ENCODE peak calls at places on chromosome 9, in six cellular contexts. C is NCI-H345; L is lung microvascular endothelial cell; R is activated naive CD4-positive, alpha-beta T cell; E is NCI-H2081 treated with DMSO at 0.1 percent for 48 hours; K is foreskin fibroblast. P is an unnamed sample.

GRCh38 chr9:132647355-132647754 is 22.4 kb downstream of the DDX31 start:
- DNase-seq in C (no peak), L (no peak), R (no peak), E (no peak), K (peak), P (no peak)

GRCh38 chr9:114694719-114695269 is 12.8 kb upstream of the TEX48 start:
- DNase-seq in C (no peak), L (no peak), R (no peak), E (no peak), K (no peak), P (no peak)

GRCh38 chr9:34520096-34520495 is 2.7 kb downstream of the ENHO start:
- DNase-seq in C (no peak), L (no peak), R (no peak), E (no peak), K (no peak), P (no peak)

GRCh38 chr9:125561497-125562148 is 145.4 kb downstream of the MAPKAP1 start:
- DNase-seq in C (no peak), L (no peak), R (no peak), E (no peak), K (no peak), P (no peak)

GRCh38 chr9:134712922-134713321 is 71.3 kb downstream of the COL5A1 start:
- DNase-seq in C (no peak), L (no peak), R (no peak), E (no peak), K (no peak), P (no peak)

GRCh38 chr9:385818-386398 is 171.2 kb downstream of the DOCK8 start:
- DNase-seq in C (peak), L (peak), R (no peak), E (peak), K (peak), P (no peak)

GRCh38 chr9:127928232-127929043 is 2.1 kb downstream of the PIP5KL1 start:
- DNase-seq in C (no peak), L (no peak), R (no peak), E (no peak), K (no peak), P (no peak)

GRCh38 chr9:111588846-111589245 is 10.6 kb downstream of the PTGR1 start:
- DNase-seq in C (no peak), L (peak), R (no peak), E (no peak), K (peak), P (no peak)

GRCh38 chr9:123614503-123615258 is 258.7 kb downstream of the CRB2 start:
- DNase-seq in C (peak), L (no peak), R (no peak), E (no peak), K (no peak), P (no peak)

GRCh38 chr9:123335227-123335985 is 20.6 kb upstream of the CRB2 start:
- DNase-seq in C (no peak), L (no peak), R (no peak), E (no peak), K (peak), P (no peak)

GRCh38 chr9:69029535-69029934 is 6.0 kb upstream of the FXN start:
- DNase-seq in C (no peak), L (no peak), R (no peak), E (no peak), K (no peak), P (no peak)

GRCh38 chr9:133980864-133981588 is 11.1 kb downstream of the VAV2 start:
- DNase-seq in C (no peak), L (no peak), R (no peak), E (no peak), K (no peak), P (peak)

GRCh38 chr9:125227761-125228160 is 13.4 kb downstream of the HSPA5 start:
- DNase-seq in C (no peak), L (no peak), R (no peak), E (no peak), K (no peak), P (no peak)

GRCh38 chr9:121984726-121985402 is 108.2 kb downstream of the TTLL11 start:
- DNase-seq in C (no peak), L (no peak), R (no peak), E (no peak), K (peak), P (no peak)

GRCh38 chr9:76835571-76836283 is 70.2 kb downstream of the PRUNE2 start:
- DNase-seq in C (no peak), L (no peak), R (no peak), E (no peak), K (peak), P (no peak)

GRCh38 chr9:98146101-98146991 is 27.3 kb upstream of the TRIM14 start:
- DNase-seq in C (peak), L (peak), R (no peak), E (no peak), K (peak), P (no peak)

GRCh38 chr9:86660146-86660545 is 287.2 kb downstream of the GAS1 start:
- DNase-seq in C (no peak), L (no peak), R (no peak), E (no peak), K (peak), P (no peak)

GRCh38 chr9:78871452-78872331 is 574.8 kb downstream of the PSAT1 start:
- DNase-seq in C (no peak), L (peak), R (no peak), E (no peak), K (peak), P (no peak)

GRCh38 chr9:71589612-71590011 is 178.7 kb downstream of the CEMIP2 start:
- DNase-seq in C (no peak), L (peak), R (no peak), E (no peak), K (no peak), P (no peak)

GRCh38 chr9:124373386-124373785 is 41.9 kb downstream of the PSMB7 start:
- DNase-seq in C (no peak), L (no peak), R (no peak), E (no peak), K (no peak), P (no peak)

GRCh38 chr9:126980231-126980630 is 65.6 kb downstream of the RALGPS1 start:
- DNase-seq in C (no peak), L (no peak), R (no peak), E (no peak), K (no peak), P (no peak)

GRCh38 chr9:86946712-86947145 is 577 bp downstream of the GAS1 start:
- DNase-seq in C (no peak), L (no peak), R (peak), E (no peak), K (no peak), P (peak)

GRCh38 chr9:93326056-93326455 is 125.4 kb upstream of the FAM120A start:
- DNase-seq in C (no peak), L (no peak), R (no peak), E (no peak), K (peak), P (no peak)

GRCh38 chr9:126499005-126499910 is 114.5 kb upstream of the LMX1B start:
- DNase-seq in C (peak), L (peak), R (no peak), E (no peak), K (peak), P (peak)

GRCh38 chr9:7935666-7936065 is 136.1 kb upstream of the DMAC1 start:
- DNase-seq in C (no peak), L (no peak), R (no peak), E (no peak), K (peak), P (no peak)

GRCh38 chr9:112447283-112447761 is 39.3 kb upstream of the KIAA1958 start:
- DNase-seq in C (no peak), L (no peak), R (no peak), E (no peak), K (peak), P (no peak)

GRCh38 chr9:84701801-84702200 is 32.3 kb downstream of the NTRK2 start:
- DNase-seq in C (no peak), L (no peak), R (no peak), E (no peak), K (no peak), P (no peak)

GRCh38 chr9:15831384-15831783 is 278.5 kb downstream of the CCDC171 start:
- DNase-seq in C (no peak), L (no peak), R (no peak), E (no peak), K (no peak), P (no peak)

GRCh38 chr9:75200892-75201470 is 112.7 kb downstream of the OSTF1 start:
- DNase-seq in C (peak), L (peak), R (no peak), E (no peak), K (peak), P (no peak)

GRCh38 chr9:73095425-73095824 is 56.2 kb upstream of the ANXA1 start:
- DNase-seq in C (no peak), L (no peak), R (no peak), E (no peak), K (no peak), P (no peak)

GRCh38 chr9:21443849-21444625 is 3.8 kb downstream of the IFNA1 start:
- DNase-seq in C (no peak), L (no peak), R (no peak), E (no peak), K (no peak), P (no peak)

P was measured in posterior vena cava.